ENCODE peak calls at places on chromosomes 7 and 10, in five cellular contexts. X is mesothelial cell of epicardium, Q is heart right ventricle, B is osteocyte, R is nephron progenitor cell. F is an unnamed sample.

GRCh38 chr7:17983238-17984088 is 43.2 kb upstream of the SNX13 start:
- DNase-seq in Q (no peak), X (no peak), R (no peak), B (no peak), F (no peak)

GRCh38 chr10:60975716-60976115 is 31.7 kb upstream of the RHOBTB1 start:
- DNase-seq in Q (no peak), R (no peak), X (no peak), B (no peak), F (no peak)

GRCh38 chr10:72658696-72659400 is 33.0 kb upstream of the MICU1 start:
- DNase-seq in Q (no peak), B (no peak), R (no peak), X (no peak), F (no peak)

GRCh38 chr7:20064181-20064970 is 152.8 kb downstream of the MACC1 start:
- DNase-seq in X (no peak), Q (no peak), R (no peak), B (no peak), F (no peak)

GRCh38 chr7:31058122-31058521 is 6.0 kb downstream of the ADCYAP1R1 start:
- DNase-seq in B (no peak), Q (no peak), R (no peak), X (no peak), F (no peak)

GRCh38 chr10:132649651-132650360 is 112.2 kb downstream of the INPP5A start:
- DNase-seq in R (no peak), Q (no peak), B (no peak), X (no peak), F (no peak)

GRCh38 chr10:90751107-90751997 is 106.5 kb downstream of the HTR7 start:
- DNase-seq in B (no peak), X (no peak), R (peak), Q (no peak), F (peak)

GRCh38 chr10:8473205-8473604 is 418.7 kb downstream of the GATA3 start:
- DNase-seq in R (no peak), Q (no peak), X (no peak), B (no peak), F (no peak)

GRCh38 chr7:93620864-93621263 is 46.3 kb upstream of the CALCR start:
- DNase-seq in Q (no peak), B (no peak), R (no peak), X (no peak), F (no peak)

GRCh38 chr7:93623816-93624215 is 49.3 kb upstream of the CALCR start:
- DNase-seq in Q (no peak), X (no peak), R (no peak), B (no peak), F (no peak)

GRCh38 chr7:93620057-93620456 is 45.5 kb upstream of the CALCR start:
- DNase-seq in X (no peak), R (no peak), Q (no peak), B (no peak), F (no peak)

GRCh38 chr7:93626869-93627268 is 52.3 kb upstream of the CALCR start:
- DNase-seq in R (no peak), B (no peak), Q (no peak), X (no peak), F (no peak)

DNA sequence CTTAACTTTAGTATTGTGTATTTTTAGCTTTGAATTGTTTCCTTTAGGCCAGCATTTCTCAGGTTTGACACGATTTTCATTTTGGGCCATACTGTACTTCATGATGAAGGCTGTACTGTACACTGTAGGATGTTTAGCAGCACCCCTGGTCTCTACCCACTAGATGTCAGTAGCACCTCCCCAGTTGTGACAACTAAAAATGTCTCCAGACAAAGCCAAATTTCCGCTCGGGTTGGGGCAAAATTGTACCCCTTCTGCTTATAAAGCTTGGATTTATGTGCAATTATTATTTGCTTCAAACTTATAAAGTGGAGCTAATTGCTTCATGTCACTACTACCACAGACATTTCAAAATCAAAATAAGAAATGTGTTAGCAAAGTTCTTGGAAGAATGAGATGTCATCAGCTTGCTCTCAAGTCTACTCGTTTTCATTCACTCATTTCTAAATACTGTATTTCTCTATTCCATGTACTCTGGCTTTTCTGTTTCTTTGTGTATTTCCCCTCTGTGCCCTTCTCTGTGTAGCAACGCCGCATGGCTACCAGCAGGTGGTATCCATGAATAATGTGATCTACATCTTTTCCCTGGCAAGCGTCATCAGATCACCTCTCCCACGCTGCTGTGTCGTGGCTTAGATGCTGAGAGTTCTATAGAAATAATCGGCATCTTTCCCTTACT is 47.7 kb upstream of the CALCR start:
- DNase-seq in B (no peak), Q (no peak), X (no peak), R (peak), F (peak)
- TF ChIP-seq CTCF in B (peak), Q (peak), X (peak), R (peak), F (peak)

GRCh38 chr10:131168238-131168875 is 143.2 kb downstream of the TCERG1L start:
- DNase-seq in B (peak), Q (no peak), X (peak), R (no peak), F (no peak)

GRCh38 chr10:131167036-131167860 is 144.3 kb downstream of the TCERG1L start:
- DNase-seq in X (no peak), R (no peak), Q (no peak), B (peak), F (no peak)

GRCh38 chr10:131172433-131172832 is 139.1 kb downstream of the TCERG1L start:
- DNase-seq in Q (no peak), B (peak), X (peak), R (no peak), F (no peak)

GRCh38 chr10:131169146-131169545 is 142.4 kb downstream of the TCERG1L start:
- DNase-seq in Q (no peak), X (peak), B (peak), R (no peak), F (no peak)

GRCh38 chr10:131170042-131170983 is 141.2 kb downstream of the TCERG1L start:
- DNase-seq in B (peak), X (peak), R (no peak), Q (no peak), F (no peak)
- TF ChIP-seq CTCF in B (no peak), X (no peak), R (no peak), Q (no peak), F (no peak)

DNA sequence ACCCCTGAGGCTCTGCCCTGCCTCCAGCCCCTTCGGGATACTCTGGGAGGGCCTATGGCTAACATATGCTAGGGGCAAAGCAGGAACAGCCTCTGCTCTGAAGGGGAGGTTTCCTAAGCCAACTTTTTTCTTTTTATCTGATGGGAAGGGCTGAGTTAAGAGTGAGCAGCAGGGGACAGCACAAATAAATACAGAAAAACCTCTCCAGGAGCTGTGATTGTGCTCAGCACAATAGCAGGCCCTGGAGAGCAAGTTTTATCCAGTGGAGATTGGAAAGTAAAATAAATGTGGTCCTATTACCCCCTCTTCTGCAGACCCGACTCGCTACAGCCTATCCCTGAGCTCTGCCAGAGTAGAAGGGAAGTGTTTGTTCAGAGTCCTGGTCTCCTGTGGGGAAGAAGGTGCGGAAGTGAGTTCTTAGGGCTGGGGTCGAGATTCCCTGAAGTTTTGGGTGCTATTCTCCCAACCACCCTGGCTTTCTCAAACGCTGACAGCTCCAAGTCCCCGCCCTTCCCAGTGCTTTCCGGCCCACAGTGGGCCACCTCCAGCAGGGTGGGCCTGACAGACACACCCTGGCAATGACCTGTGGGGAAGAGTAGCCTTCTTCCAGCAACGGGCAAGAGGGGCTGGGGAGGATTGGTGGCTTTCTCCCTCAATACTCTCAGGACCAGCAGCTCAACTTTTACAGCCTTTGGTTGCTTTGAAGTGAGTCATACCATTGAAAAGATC is 23.0 kb upstream of the AFAP1L2 start:
- DNase-seq in X (no peak), B (no peak), Q (no peak), R (no peak), F (no peak)
- TF ChIP-seq CTCF in X (no peak), B (peak), Q (peak), R (no peak), F (no peak)

DNA sequence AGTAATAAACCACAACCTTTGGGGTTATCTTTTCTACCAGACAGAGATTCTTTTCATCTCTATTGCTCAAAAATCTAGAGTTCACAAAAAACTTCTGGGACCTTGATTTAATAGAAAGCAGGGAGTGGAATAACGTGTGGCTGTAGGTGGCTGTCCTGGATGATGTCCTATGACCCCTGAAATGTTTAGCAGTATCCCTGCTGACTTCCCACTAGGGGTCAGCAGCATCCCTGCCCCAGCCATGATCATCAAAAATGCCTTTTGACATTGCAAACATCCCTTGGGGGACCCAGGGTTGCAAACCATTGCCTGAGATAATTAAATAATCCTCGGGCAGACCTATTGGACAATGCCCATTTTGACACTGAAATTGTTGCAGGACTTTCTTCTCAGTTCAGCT is 177.1 kb downstream of the USP6NL start:
- DNase-seq in X (no peak), R (no peak), B (no peak), Q (no peak), F (no peak)
- TF ChIP-seq CTCF in X (no peak), R (peak), B (no peak), Q (no peak), F (peak)

GRCh38 chr7:130674456-130674855 is 5.9 kb upstream of the COPG2 start:
- DNase-seq in B (no peak), X (no peak), R (no peak), Q (no peak), F (no peak)
- TF ChIP-seq CTCF in B (no peak), X (no peak), R (no peak), Q (no peak), F (no peak)

GRCh38 chr7:102044641-102044983 is 227.2 kb downstream of the CUX1 start:
- DNase-seq in X (no peak), B (no peak), R (no peak), Q (no peak), F (no peak)

GRCh38 chr7:102046373-102047117 is 229.1 kb downstream of the CUX1 start:
- DNase-seq in B (no peak), Q (no peak), X (no peak), R (no peak), F (no peak)

GRCh38 chr7:102047167-102047566 is 229.7 kb downstream of the CUX1 start:
- DNase-seq in Q (no peak), R (no peak), B (no peak), X (no peak), F (no peak)

GRCh38 chr7:102045681-102046372 is 228.4 kb downstream of the CUX1 start:
- DNase-seq in R (no peak), X (no peak), Q (no peak), B (no peak), F (no peak)

DNA sequence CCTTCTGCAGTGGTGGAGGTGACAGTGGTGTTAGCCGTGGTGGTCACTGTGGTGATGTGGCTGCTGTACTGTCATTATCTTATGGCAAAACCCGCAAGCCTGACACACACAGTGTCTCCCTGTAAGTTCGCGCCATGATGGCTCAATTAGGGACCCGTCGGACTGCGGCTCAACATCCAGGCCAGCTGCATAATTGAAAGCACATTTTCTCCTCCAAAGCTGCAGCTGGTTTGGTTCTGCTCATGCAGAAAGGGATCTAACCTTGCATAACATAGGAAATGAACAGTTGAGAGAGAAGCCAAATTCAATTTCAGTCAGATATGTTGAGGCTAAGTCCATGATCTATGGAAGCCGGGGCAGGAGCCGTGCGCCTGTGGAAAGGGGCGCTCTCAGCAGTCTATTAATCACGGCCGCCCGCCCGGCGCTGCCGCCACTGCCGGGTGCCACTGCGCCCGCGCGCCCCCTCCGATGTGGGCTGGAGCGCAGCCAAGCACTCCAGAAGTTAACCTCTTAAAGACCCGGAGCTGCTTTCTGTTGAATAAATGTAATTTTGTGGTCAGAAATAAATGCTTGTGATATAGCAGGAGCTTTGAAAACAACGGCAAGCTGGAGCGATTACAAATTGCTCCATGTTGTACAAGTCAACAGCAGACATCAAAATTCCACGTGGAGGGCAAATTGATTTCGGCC is 227.7 kb downstream of the CUX1 start:
- DNase-seq in Q (peak), R (no peak), X (peak), B (peak), F (no peak)
- TF ChIP-seq CTCF in Q (no peak), R (no peak), X (no peak), B (no peak), F (no peak)

DNA sequence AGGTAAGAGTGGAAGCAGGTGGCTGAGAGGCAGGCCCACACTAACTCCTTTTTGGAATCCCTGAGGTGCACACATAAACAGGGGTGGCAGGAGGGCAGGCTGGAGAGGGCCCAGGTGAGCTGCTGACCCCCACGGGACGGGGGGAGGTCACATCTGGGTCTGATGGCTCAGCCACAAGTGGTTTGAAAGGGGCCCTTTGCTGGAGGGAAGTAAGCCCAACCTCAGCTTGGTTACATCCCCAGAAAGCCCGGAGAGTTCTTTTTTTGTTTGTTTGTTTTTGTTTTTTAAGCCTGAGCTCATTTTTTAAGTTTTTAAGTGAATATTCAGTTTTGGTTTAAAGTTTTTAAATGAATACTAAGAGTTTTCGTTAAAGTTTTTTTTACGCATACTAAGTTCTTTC is 72.8 kb upstream of the CUX1 start:
- DNase-seq in R (no peak), B (no peak), X (no peak), Q (no peak), F (no peak)
- TF ChIP-seq CTCF in R (no peak), B (no peak), X (no peak), Q (no peak), F (no peak)

GRCh38 chr7:126803060-126803665 is 449.6 kb downstream of the GRM8 start:
- DNase-seq in B (no peak), R (peak), Q (no peak), X (no peak), F (peak)
- TF ChIP-seq CTCF in B (peak), R (peak), Q (peak), X (peak), F (peak)

DNA sequence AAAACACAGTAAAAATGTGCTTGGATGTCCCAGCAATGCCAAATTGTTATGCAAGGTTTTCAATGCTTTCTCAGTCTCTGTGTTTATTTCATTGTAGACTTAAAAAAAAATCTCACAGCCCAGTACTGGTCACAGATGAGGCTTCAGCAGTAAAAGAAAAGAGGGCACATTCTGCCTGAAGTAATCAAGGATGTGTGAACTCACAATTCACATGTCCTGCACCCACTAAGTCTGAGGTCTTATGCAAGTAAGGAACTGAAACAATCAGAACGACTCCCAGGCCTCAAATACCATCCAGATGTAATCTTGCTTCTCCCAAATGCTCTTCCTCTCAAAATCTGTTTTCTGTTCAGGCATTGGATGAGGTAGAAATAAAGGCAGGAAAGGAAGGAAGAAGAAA is 33.7 kb downstream of the ADRB1 start:
- DNase-seq in Q (no peak), R (no peak), X (no peak), B (no peak), F (no peak)
- TF ChIP-seq CTCF in Q (no peak), R (no peak), X (no peak), B (no peak), F (no peak)

GRCh38 chr7:149799397-149800168 is 26.2 kb upstream of the ZNF467 start:
- DNase-seq in R (peak), Q (no peak), B (no peak), X (peak), F (no peak)
- TF ChIP-seq CTCF in R (peak), Q (peak), B (peak), X (peak), F (peak)